ENCODE peak calls at places on chromosomes 13 and 19, in four cellular contexts. One of them, this sample, is unnamed.

GRCh38 chr13:76349700-76350099 is 536.5 kb downstream of the KCTD12 start:
- DNase-seq in suprapubic skin: no peak
- DNase-seq in ovary: no peak
- DNase-seq in GM12878: no peak
- DNase-seq in this sample: no peak

GRCh38 chr19:47661161-47661560 is 52.1 kb upstream of the EHD2 start:
- DNase-seq in suprapubic skin: peak
- DNase-seq in ovary: no peak
- DNase-seq in GM12878: no peak
- DNase-seq in this sample: no peak

GRCh38 chr13:61255035-61255796 is 160.4 kb downstream of the PCDH20 start:
- DNase-seq in suprapubic skin: no peak
- DNase-seq in ovary: no peak
- DNase-seq in GM12878: no peak
- DNase-seq in this sample: no peak

GRCh38 chr19:2034729-2035589 is 16.1 kb downstream of the MKNK2 start:
- DNase-seq in suprapubic skin: peak
- DNase-seq in ovary: peak
- DNase-seq in GM12878: no peak
- DNase-seq in this sample: peak

GRCh38 chr19:2015611-2015950 is at the start of gene BTBD2:
- DNase-seq in suprapubic skin: no peak
- DNase-seq in ovary: peak
- DNase-seq in GM12878: no peak
- DNase-seq in this sample: peak

GRCh38 chr13:50914848-50915247 is 5.3 kb downstream of the RNASEH2B start:
- DNase-seq in suprapubic skin: no peak
- DNase-seq in ovary: no peak
- DNase-seq in GM12878: no peak
- DNase-seq in this sample: no peak

GRCh38 chr19:38527466-38528136 is 90.2 kb downstream of the MAP4K1 start:
- DNase-seq in suprapubic skin: no peak
- DNase-seq in ovary: no peak
- DNase-seq in GM12878: no peak
- DNase-seq in this sample: no peak

GRCh38 chr13:33543631-33544030 is 258.1 kb upstream of the STARD13 start:
- DNase-seq in suprapubic skin: no peak
- DNase-seq in ovary: no peak
- DNase-seq in GM12878: no peak
- DNase-seq in this sample: no peak

GRCh38 chr19:43735957-43736356 is 18.8 kb downstream of the SMG9 start:
- DNase-seq in suprapubic skin: no peak
- DNase-seq in ovary: no peak
- DNase-seq in GM12878: no peak
- DNase-seq in this sample: no peak

GRCh38 chr19:5293607-5294089 is 47.0 kb downstream of the PTPRS start:
- DNase-seq in suprapubic skin: peak
- DNase-seq in ovary: no peak
- DNase-seq in GM12878: no peak
- DNase-seq in this sample: peak

GRCh38 chr13:20332361-20333096 is 100.4 kb upstream of the GJB6 start:
- DNase-seq in suprapubic skin: no peak
- DNase-seq in ovary: no peak
- DNase-seq in GM12878: no peak
- DNase-seq in this sample: no peak

GRCh38 chr19:58228584-58229254 is at the start of gene ZNF544:
- DNase-seq in suprapubic skin: no peak
- DNase-seq in ovary: peak
- DNase-seq in GM12878: peak
- DNase-seq in this sample: peak

GRCh38 chr13:44397766-44398223 is 24.2 kb downstream of the SERP2 start:
- DNase-seq in suprapubic skin: no peak
- DNase-seq in ovary: no peak
- DNase-seq in GM12878: no peak
- DNase-seq in this sample: no peak

DNA sequence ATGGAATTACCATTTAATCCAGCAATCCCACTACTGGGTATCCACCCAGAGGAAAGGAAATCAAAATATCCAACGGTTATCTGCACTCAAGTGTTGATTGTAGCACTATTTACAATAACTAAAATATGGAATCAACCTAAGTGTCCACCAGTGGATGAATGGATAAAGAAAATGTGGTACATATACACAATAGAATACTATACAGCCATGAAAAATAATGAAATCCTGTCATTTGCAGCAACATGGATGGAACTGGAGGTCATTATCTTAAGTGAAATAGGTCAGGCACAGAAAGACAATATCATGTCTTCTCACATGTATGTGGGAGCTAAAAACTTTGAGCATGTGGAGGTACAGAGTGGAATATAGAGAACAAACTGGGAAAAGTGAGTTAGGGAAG is 92.9 kb upstream of the ARHGEF7 start:
- DNase-seq in suprapubic skin: no peak
- DNase-seq in ovary: no peak
- DNase-seq in GM12878: no peak
- DNase-seq in this sample: no peak
- TF ChIP-seq EP300 in suprapubic skin: no peak
- TF ChIP-seq EP300 in ovary: no peak
- TF ChIP-seq EP300 in GM12878: no peak
- TF ChIP-seq EP300 in this sample: no peak

GRCh38 chr13:106286811-106287210 is 248.7 kb downstream of the EFNB2 start:
- DNase-seq in suprapubic skin: no peak
- DNase-seq in ovary: no peak
- DNase-seq in GM12878: no peak
- DNase-seq in this sample: no peak
- TF ChIP-seq EP300 in suprapubic skin: no peak
- TF ChIP-seq EP300 in ovary: no peak
- TF ChIP-seq EP300 in GM12878: no peak
- TF ChIP-seq EP300 in this sample: no peak

GRCh38 chr19:56316728-56317127 is 2.1 kb upstream of the ZSCAN5A start:
- DNase-seq in suprapubic skin: no peak
- DNase-seq in ovary: no peak
- DNase-seq in GM12878: no peak
- DNase-seq in this sample: no peak

GRCh38 chr19:56314584-56315075 is at the start of gene ZSCAN5A:
- DNase-seq in suprapubic skin: peak
- DNase-seq in ovary: peak
- DNase-seq in GM12878: peak
- DNase-seq in this sample: peak

GRCh38 chr19:56314018-56314583 is 538 bp downstream of the ZSCAN5A start:
- DNase-seq in suprapubic skin: no peak
- DNase-seq in ovary: no peak
- DNase-seq in GM12878: no peak
- DNase-seq in this sample: no peak

GRCh38 chr19:56312787-56313343 is 1.8 kb downstream of the ZSCAN5A start:
- DNase-seq in suprapubic skin: no peak
- DNase-seq in ovary: no peak
- DNase-seq in GM12878: no peak
- DNase-seq in this sample: no peak

DNA sequence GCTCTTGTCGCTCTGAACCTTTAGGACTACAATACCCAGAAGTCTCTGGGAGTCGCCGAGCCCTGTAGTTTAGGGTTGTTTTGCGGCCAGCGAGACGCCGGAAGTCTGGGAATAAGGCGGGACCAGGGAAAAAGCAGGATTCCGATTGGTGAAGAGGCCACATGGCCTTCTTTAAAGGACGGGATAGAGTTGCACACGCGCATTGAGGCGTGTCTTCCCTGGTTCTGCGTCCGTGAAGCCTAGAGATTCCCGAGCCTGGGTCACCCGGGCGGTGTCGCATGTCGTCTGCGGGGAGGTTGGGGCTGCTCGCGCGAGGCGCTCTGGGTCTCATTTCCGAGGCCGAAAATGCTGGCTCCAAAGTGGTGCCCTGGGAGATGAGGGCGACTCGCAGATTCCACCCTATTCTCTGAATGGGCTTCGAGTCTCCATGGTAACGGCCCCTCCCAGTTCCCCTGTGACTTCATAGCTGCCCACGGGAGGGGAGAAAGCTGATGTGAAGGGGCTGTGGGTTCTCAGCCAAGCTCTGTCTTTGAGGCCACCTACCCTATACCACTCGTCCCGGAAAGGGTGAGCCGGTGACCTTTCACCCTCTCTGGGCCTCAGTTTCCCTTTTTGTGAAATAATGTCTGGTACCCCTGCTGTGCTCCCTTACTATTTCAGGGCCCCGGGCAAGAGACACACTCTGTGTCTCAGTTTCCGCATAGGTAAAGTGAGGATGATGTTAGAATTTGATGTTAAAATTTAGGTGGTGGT is 613 bp upstream of the ZSCAN5A start:
- DNase-seq in suprapubic skin: peak
- DNase-seq in ovary: peak
- DNase-seq in GM12878: peak
- DNase-seq in this sample: peak
- TF ChIP-seq EP300 in suprapubic skin: no peak
- TF ChIP-seq EP300 in ovary: no peak
- TF ChIP-seq EP300 in GM12878: no peak
- TF ChIP-seq EP300 in this sample: no peak

GRCh38 chr13:47610687-47611086 is 390.4 kb downstream of the SUCLA2 start:
- DNase-seq in suprapubic skin: no peak
- DNase-seq in ovary: no peak
- DNase-seq in GM12878: no peak
- DNase-seq in this sample: no peak

GRCh38 chr13:47611664-47612288 is 389.3 kb downstream of the SUCLA2 start:
- DNase-seq in suprapubic skin: no peak
- DNase-seq in ovary: no peak
- DNase-seq in GM12878: no peak
- DNase-seq in this sample: no peak
- TF ChIP-seq EP300 in suprapubic skin: no peak
- TF ChIP-seq EP300 in ovary: no peak
- TF ChIP-seq EP300 in GM12878: no peak
- TF ChIP-seq EP300 in this sample: no peak

GRCh38 chr13:49110122-49110831 is 109.9 kb upstream of the MLNR start:
- DNase-seq in suprapubic skin: peak
- DNase-seq in ovary: peak
- DNase-seq in GM12878: peak
- DNase-seq in this sample: peak
- TF ChIP-seq EP300 in suprapubic skin: no peak
- TF ChIP-seq EP300 in ovary: no peak
- TF ChIP-seq EP300 in GM12878: no peak
- TF ChIP-seq EP300 in this sample: no peak

DNA sequence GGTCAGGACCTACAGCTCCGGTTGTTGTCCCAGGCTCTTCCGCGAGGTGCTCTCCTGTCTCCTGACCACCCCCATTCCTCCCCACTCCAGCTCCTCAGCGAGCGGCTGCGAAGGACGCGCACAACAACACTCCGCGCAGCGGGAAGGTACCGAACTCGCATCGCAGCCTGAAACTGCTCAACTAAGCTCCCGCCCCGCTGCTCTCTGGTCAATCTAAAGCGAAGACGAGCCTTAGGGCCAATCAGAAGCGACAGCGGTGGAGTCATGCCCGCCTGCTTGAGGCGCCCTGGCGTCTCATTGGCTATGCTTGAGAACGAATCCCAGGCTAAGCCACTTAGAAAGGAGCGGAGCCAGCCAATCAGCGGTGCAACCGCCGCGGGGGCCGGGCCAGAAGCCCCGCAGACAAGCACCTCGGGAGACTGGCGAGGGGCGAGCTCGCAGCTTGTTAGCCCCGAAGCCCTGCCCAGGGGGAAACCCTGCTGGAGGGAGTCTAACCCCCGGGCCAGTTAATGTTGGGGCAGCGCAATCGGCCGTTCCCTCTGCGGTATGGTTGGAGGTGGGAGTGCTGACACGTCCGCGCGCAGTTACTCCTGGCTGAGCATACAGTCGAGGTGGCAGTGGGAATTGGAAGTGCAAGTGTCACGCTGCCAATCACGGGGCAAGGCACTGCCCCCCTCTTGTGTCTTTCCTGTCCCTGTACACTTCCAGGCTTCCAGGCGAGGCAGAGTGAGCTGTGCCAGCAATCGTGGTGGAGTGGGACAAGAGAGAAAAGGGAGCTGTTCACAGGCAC is 1.9 kb upstream of the ZBTB32 start:
- DNase-seq in suprapubic skin: peak
- DNase-seq in ovary: peak
- DNase-seq in GM12878: peak
- DNase-seq in this sample: peak
- TF ChIP-seq EP300 in suprapubic skin: no peak
- TF ChIP-seq EP300 in ovary: no peak
- TF ChIP-seq EP300 in GM12878: no peak
- TF ChIP-seq EP300 in this sample: no peak

GRCh38 chr19:10191347-10191746 is 3.4 kb downstream of the DNMT1 start:
- DNase-seq in suprapubic skin: no peak
- DNase-seq in ovary: no peak
- DNase-seq in GM12878: no peak
- DNase-seq in this sample: peak

GRCh38 chr19:10192922-10193321 is 1.8 kb downstream of the DNMT1 start:
- DNase-seq in suprapubic skin: no peak
- DNase-seq in ovary: no peak
- DNase-seq in GM12878: no peak
- DNase-seq in this sample: no peak

GRCh38 chr19:10195199-10195519 is 406 bp upstream of the DNMT1 start:
- DNase-seq in suprapubic skin: no peak
- DNase-seq in ovary: no peak
- DNase-seq in GM12878: no peak
- DNase-seq in this sample: no peak

GRCh38 chr19:10193666-10194499 is 870 bp downstream of the DNMT1 start:
- DNase-seq in suprapubic skin: no peak
- DNase-seq in ovary: no peak
- DNase-seq in GM12878: no peak
- DNase-seq in this sample: no peak

GRCh38 chr19:10194500-10195198 is at the start of gene DNMT1:
- DNase-seq in suprapubic skin: peak
- DNase-seq in ovary: peak
- DNase-seq in GM12878: peak
- DNase-seq in this sample: peak
- TF ChIP-seq EP300 in suprapubic skin: no peak
- TF ChIP-seq EP300 in ovary: no peak
- TF ChIP-seq EP300 in GM12878: peak
- TF ChIP-seq EP300 in this sample: no peak

DNA sequence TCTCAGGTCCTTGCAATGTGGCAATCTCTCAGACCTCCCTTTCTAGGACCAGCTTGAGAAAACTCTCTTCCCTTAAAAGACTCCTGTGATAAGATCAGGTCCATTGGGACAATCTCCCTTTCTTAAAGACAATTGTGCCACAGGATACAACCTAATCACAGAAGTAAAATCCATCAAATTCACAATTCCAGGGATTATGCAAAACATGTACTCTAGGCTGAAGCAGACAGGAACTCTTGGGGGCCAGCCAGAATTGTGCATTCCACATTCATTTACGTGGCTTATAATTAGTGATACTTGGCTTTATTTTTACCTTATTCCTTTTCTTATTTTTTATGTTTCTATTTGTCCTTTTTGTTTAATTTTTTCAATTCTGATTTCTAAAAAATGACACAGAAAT is 257.9 kb downstream of the KLF12 start:
- DNase-seq in suprapubic skin: no peak
- DNase-seq in ovary: no peak
- DNase-seq in GM12878: no peak
- DNase-seq in this sample: no peak
- TF ChIP-seq EP300 in suprapubic skin: no peak
- TF ChIP-seq EP300 in ovary: no peak
- TF ChIP-seq EP300 in GM12878: no peak
- TF ChIP-seq EP300 in this sample: no peak